ENCODE peak calls at places on chromosome 17, in eight cellular contexts. One of them, this sample, is unnamed.

GRCh38 chr17:31753011-31753410 is 106.0 kb downstream of the COPRS start:
- DNase-seq in IMR-90: no peak
- DNase-seq in K562: no peak
- DNase-seq in epithelial cell of esophagus: peak; percentile 35
- DNase-seq in mucosa of descending colon: no peak
- DNase-seq in BJ: no peak
- DNase-seq in BE2C: no peak
- DNase-seq in uterus: no peak
- DNase-seq in this sample: no peak

GRCh38 chr17:17088104-17088485 is 45.8 kb downstream of the MPRIP start:
- DNase-seq in IMR-90: no peak
- DNase-seq in K562: peak; percentile 62
- DNase-seq in epithelial cell of esophagus: no peak
- DNase-seq in mucosa of descending colon: peak; percentile 17
- DNase-seq in BJ: no peak
- DNase-seq in BE2C: no peak
- DNase-seq in uterus: peak; percentile 16
- DNase-seq in this sample: no peak

GRCh38 chr17:73257516-73257915 is 4.2 kb downstream of the CPSF4L start:
- DNase-seq in IMR-90: no peak
- DNase-seq in K562: no peak
- DNase-seq in epithelial cell of esophagus: no peak
- DNase-seq in mucosa of descending colon: no peak
- DNase-seq in BJ: no peak
- DNase-seq in BE2C: no peak
- DNase-seq in uterus: no peak
- DNase-seq in this sample: no peak

GRCh38 chr17:65193305-65194293 is 56.4 kb downstream of the RGS9 start:
- DNase-seq in IMR-90: peak; percentile 21
- DNase-seq in K562: no peak
- DNase-seq in epithelial cell of esophagus: no peak
- DNase-seq in mucosa of descending colon: no peak
- DNase-seq in BJ: no peak
- DNase-seq in BE2C: no peak
- DNase-seq in uterus: no peak
- DNase-seq in this sample: no peak

GRCh38 chr17:67566656-67567055 is 151.1 kb upstream of the NOL11 start:
- DNase-seq in IMR-90: no peak
- DNase-seq in K562: no peak
- DNase-seq in epithelial cell of esophagus: peak; percentile 63
- DNase-seq in mucosa of descending colon: no peak
- DNase-seq in BJ: no peak
- DNase-seq in BE2C: no peak
- DNase-seq in uterus: no peak
- DNase-seq in this sample: no peak

GRCh38 chr17:13520899-13521572 is 80.7 kb downstream of the HS3ST3A1 start:
- DNase-seq in IMR-90: peak; percentile 89
- DNase-seq in K562: no peak
- DNase-seq in epithelial cell of esophagus: no peak
- DNase-seq in mucosa of descending colon: no peak
- DNase-seq in BJ: peak; percentile 44
- DNase-seq in BE2C: no peak
- DNase-seq in uterus: no peak
- DNase-seq in this sample: no peak

GRCh38 chr17:27793168-27793905 is 7.0 kb downstream of the NOS2 start:
- DNase-seq in IMR-90: no peak
- DNase-seq in K562: peak; percentile 28
- DNase-seq in epithelial cell of esophagus: no peak
- DNase-seq in mucosa of descending colon: peak; percentile 58
- DNase-seq in BJ: no peak
- DNase-seq in BE2C: peak; percentile 10
- DNase-seq in uterus: peak; percentile 55
- DNase-seq in this sample: no peak

GRCh38 chr17:59154335-59154720 is 658 bp downstream of the SKA2 start:
- DNase-seq in IMR-90: peak; percentile 39
- DNase-seq in K562: peak; percentile 63
- DNase-seq in epithelial cell of esophagus: peak; percentile 67
- DNase-seq in mucosa of descending colon: peak; percentile 67
- DNase-seq in BJ: no peak
- DNase-seq in BE2C: peak; percentile 62
- DNase-seq in uterus: peak; percentile 33
- DNase-seq in this sample: no peak

GRCh38 chr17:67478266-67479118 is 101.4 kb downstream of the PITPNC1 start:
- DNase-seq in IMR-90: no peak
- DNase-seq in K562: no peak
- DNase-seq in epithelial cell of esophagus: no peak
- DNase-seq in mucosa of descending colon: no peak
- DNase-seq in BJ: no peak
- DNase-seq in BE2C: no peak
- DNase-seq in uterus: no peak
- DNase-seq in this sample: no peak

GRCh38 chr17:6463616-6464445 is 19.6 kb downstream of the PIMREG start:
- DNase-seq in IMR-90: no peak
- DNase-seq in K562: no peak
- DNase-seq in epithelial cell of esophagus: no peak
- DNase-seq in mucosa of descending colon: peak; percentile 14
- DNase-seq in BJ: no peak
- DNase-seq in BE2C: no peak
- DNase-seq in uterus: no peak
- DNase-seq in this sample: no peak

DNA sequence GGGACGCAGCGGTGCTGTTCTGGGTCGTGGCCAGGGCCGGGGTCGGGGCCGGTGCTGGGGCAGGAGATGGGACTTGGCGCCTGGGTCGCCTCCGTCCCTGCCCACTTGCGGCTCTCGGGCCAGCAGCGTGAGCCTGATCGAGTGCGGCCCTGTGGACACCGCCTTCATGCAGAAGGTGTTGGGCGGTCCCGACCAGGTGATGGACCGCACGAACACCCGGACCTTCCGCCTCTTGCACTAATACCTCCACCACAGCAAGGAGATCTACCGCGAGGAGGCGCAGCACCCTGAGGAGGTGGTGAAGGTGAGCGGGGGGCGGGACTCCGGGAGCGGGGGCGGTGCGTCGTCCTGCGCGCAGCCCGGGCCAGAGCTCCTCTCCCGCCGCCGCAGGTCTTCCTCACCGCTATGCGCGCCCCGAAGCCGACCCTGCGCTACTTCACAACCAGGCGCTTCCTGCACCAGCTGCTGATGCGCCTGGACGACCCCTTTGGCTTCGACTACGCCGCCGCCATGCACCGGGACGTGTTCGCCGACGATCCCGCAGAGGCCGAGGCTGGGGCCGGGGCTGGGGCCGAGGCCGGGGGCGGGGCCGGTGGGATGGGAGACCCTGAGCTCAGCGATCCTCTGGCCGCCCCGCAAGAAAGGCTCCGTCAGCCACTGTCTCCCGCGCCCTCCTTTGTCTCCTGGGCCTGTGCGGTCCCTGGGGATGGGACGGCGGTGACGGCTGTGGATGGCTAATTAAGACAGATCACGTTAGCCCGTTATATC is 4.5 kb upstream of the HSD17B1 start:
- DNase-seq in IMR-90: no peak
- DNase-seq in K562: no peak
- DNase-seq in epithelial cell of esophagus: peak; percentile 90
- DNase-seq in mucosa of descending colon: peak; percentile 94
- DNase-seq in BJ: no peak
- DNase-seq in BE2C: peak; percentile 77
- DNase-seq in uterus: no peak
- DNase-seq in this sample: no peak
- TF ChIP-seq CTCF in IMR-90: no peak
- TF ChIP-seq CTCF in K562: no peak
- TF ChIP-seq CTCF in epithelial cell of esophagus: peak; percentile 63
- TF ChIP-seq CTCF in mucosa of descending colon: peak; percentile 32
- TF ChIP-seq CTCF in BJ: peak; percentile 35
- TF ChIP-seq CTCF in BE2C: peak; percentile 55
- TF ChIP-seq CTCF in uterus: peak; percentile 27
- TF ChIP-seq CTCF in this sample: peak; percentile 68

GRCh38 chr17:61415374-61416210 is 15.9 kb downstream of the TBX2 start:
- DNase-seq in IMR-90: peak; percentile 37
- DNase-seq in K562: no peak
- DNase-seq in epithelial cell of esophagus: no peak
- DNase-seq in mucosa of descending colon: no peak
- DNase-seq in BJ: no peak
- DNase-seq in BE2C: no peak
- DNase-seq in uterus: no peak
- DNase-seq in this sample: no peak
- H3K4me3 ChIP-seq in IMR-90: no peak overlapping the region
- H3K4me3 ChIP-seq in K562: no peak overlapping the region
- H3K4me3 ChIP-seq in epithelial cell of esophagus: no peak overlapping the region
- H3K4me3 ChIP-seq in mucosa of descending colon: no peak overlapping the region
- H3K4me3 ChIP-seq in BJ: no peak overlapping the region
- H3K4me3 ChIP-seq in BE2C: no peak overlapping the region
- H3K4me3 ChIP-seq in uterus: no peak overlapping the region
- H3K4me3 ChIP-seq in this sample: no peak overlapping the region

GRCh38 chr17:71085238-71086033 is 916.1 kb downstream of the KCNJ2 start:
- DNase-seq in IMR-90: no peak
- DNase-seq in K562: peak; percentile 14
- DNase-seq in epithelial cell of esophagus: peak; percentile 29
- DNase-seq in mucosa of descending colon: peak; percentile 41
- DNase-seq in BJ: no peak
- DNase-seq in BE2C: peak; percentile 66
- DNase-seq in uterus: no peak
- DNase-seq in this sample: no peak
- TF ChIP-seq CTCF in IMR-90: peak; percentile 16
- TF ChIP-seq CTCF in K562: no peak
- TF ChIP-seq CTCF in epithelial cell of esophagus: peak; percentile 35
- TF ChIP-seq CTCF in mucosa of descending colon: no peak
- TF ChIP-seq CTCF in BJ: no peak
- TF ChIP-seq CTCF in BE2C: peak; percentile 83
- TF ChIP-seq CTCF in uterus: no peak
- TF ChIP-seq CTCF in this sample: peak; percentile 53

GRCh38 chr17:2798679-2799078 is 2.4 kb downstream of the RAP1GAP2 start:
- DNase-seq in IMR-90: no peak
- DNase-seq in K562: peak; percentile 33
- DNase-seq in epithelial cell of esophagus: no peak
- DNase-seq in mucosa of descending colon: no peak
- DNase-seq in BJ: no peak
- DNase-seq in BE2C: no peak
- DNase-seq in uterus: no peak
- DNase-seq in this sample: no peak

GRCh38 chr17:2797226-2797625 is 988 bp downstream of the RAP1GAP2 start:
- DNase-seq in IMR-90: no peak
- DNase-seq in K562: no peak
- DNase-seq in epithelial cell of esophagus: no peak
- DNase-seq in mucosa of descending colon: peak; percentile 63
- DNase-seq in BJ: no peak
- DNase-seq in BE2C: no peak
- DNase-seq in uterus: no peak
- DNase-seq in this sample: no peak

GRCh38 chr17:2796164-2797140 is at the start of gene RAP1GAP2:
- DNase-seq in IMR-90: no peak
- DNase-seq in K562: no peak
- DNase-seq in epithelial cell of esophagus: no peak
- DNase-seq in mucosa of descending colon: peak; percentile 85
- DNase-seq in BJ: no peak
- DNase-seq in BE2C: no peak
- DNase-seq in uterus: no peak
- DNase-seq in this sample: no peak

GRCh38 chr17:2798188-2798587 is 1.9 kb downstream of the RAP1GAP2 start:
- DNase-seq in IMR-90: no peak
- DNase-seq in K562: no peak
- DNase-seq in epithelial cell of esophagus: no peak
- DNase-seq in mucosa of descending colon: no peak
- DNase-seq in BJ: no peak
- DNase-seq in BE2C: no peak
- DNase-seq in uterus: no peak
- DNase-seq in this sample: no peak

DNA sequence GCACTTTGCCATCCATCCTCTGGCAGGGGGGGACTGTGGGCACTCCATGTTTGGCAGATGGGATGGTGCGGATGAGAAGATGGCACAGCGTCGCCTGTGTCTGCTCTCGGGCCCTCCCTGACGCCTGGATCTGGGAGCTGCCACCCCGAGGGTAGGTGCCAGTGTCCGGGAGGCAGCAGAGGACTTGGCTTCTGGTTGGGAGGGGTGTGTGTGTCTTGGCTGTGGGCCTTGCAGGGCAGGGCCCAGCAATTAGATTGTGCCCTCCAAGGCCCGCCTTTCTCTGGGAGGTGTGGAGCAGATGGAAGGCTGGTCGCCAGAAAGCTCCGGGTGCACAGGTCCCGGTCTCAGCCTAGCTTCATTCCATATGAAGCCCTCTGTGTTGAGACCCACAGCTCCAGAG is 1.4 kb downstream of the RAP1GAP2 start:
- DNase-seq in IMR-90: no peak
- DNase-seq in K562: no peak
- DNase-seq in epithelial cell of esophagus: no peak
- DNase-seq in mucosa of descending colon: peak; percentile 87
- DNase-seq in BJ: no peak
- DNase-seq in BE2C: no peak
- DNase-seq in uterus: no peak
- DNase-seq in this sample: no peak
- H3K4me3 ChIP-seq in IMR-90: no peak overlapping the region
- H3K4me3 ChIP-seq in K562: no peak overlapping the region
- H3K4me3 ChIP-seq in epithelial cell of esophagus: no peak overlapping the region
- H3K4me3 ChIP-seq in mucosa of descending colon: no peak overlapping the region
- H3K4me3 ChIP-seq in BJ: no peak overlapping the region
- H3K4me3 ChIP-seq in BE2C: no peak overlapping the region
- H3K4me3 ChIP-seq in uterus: no peak overlapping the region
- H3K4me3 ChIP-seq in this sample: no peak overlapping the region

GRCh38 chr17:29279397-29280070 is 14.4 kb downstream of the NUFIP2 start:
- DNase-seq in IMR-90: no peak
- DNase-seq in K562: no peak
- DNase-seq in epithelial cell of esophagus: no peak
- DNase-seq in mucosa of descending colon: no peak
- DNase-seq in BJ: no peak
- DNase-seq in BE2C: no peak
- DNase-seq in uterus: no peak
- DNase-seq in this sample: no peak

GRCh38 chr17:29278692-29279091 is 15.3 kb downstream of the NUFIP2 start:
- DNase-seq in IMR-90: no peak
- DNase-seq in K562: no peak
- DNase-seq in epithelial cell of esophagus: no peak
- DNase-seq in mucosa of descending colon: no peak
- DNase-seq in BJ: no peak
- DNase-seq in BE2C: no peak
- DNase-seq in uterus: no peak
- DNase-seq in this sample: no peak

DNA sequence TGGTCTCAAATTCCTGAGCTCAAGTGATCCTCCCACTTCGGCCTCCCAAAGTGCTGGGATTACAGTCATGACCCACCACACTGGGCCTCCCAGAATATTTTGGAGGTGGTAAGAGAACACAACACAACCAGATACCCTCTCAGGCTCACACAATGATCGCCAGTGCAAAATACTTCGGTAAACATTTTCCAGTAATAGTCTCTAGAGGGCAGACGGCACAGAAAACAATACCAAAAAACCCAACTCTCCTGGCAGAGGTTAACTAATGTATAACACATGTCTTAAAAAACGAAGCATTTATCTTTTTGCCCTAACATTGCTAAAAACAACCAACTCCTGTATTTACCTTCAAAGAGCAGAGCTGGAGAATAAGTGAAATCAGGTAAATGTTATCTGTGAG is 10.5 kb downstream of the NUFIP2 start:
- DNase-seq in IMR-90: no peak
- DNase-seq in K562: no peak
- DNase-seq in epithelial cell of esophagus: no peak
- DNase-seq in mucosa of descending colon: no peak
- DNase-seq in BJ: no peak
- DNase-seq in BE2C: no peak
- DNase-seq in uterus: no peak
- DNase-seq in this sample: no peak
- TF ChIP-seq CTCF in IMR-90: no peak
- TF ChIP-seq CTCF in K562: peak; percentile 10
- TF ChIP-seq CTCF in epithelial cell of esophagus: peak; percentile 5
- TF ChIP-seq CTCF in mucosa of descending colon: no peak
- TF ChIP-seq CTCF in BJ: peak; percentile 35
- TF ChIP-seq CTCF in BE2C: no peak
- TF ChIP-seq CTCF in uterus: no peak
- TF ChIP-seq CTCF in this sample: peak; percentile 11

This sample was measured in retinal pigment epithelial cell.